ENCODE peak calls at places on chromosomes 3 and 15, in four cellular contexts. Z, T, U and B are unnamed samples.

GRCh38 chr3:99960123-99960878 is 142.6 kb downstream of the CMSS1 start:
- DNase-seq in T (no peak), U (no peak), Z (no peak), B (no peak)

GRCh38 chr3:72907131-72907697 is 19.4 kb downstream of the GXYLT2 start:
- DNase-seq in Z (peak), U (peak), T (peak), B (no peak)

GRCh38 chr15:101093959-101094358 is 157.9 kb downstream of the CHSY1 start:
- DNase-seq in T (no peak), U (no peak), Z (no peak), B (no peak)

GRCh38 chr3:156483426-156483825 is 71.5 kb downstream of the SSR3 start:
- DNase-seq in T (peak), Z (peak), U (peak), B (peak)

GRCh38 chr15:28929200-28929599 is 43.4 kb downstream of the APBA2 start:
- DNase-seq in T (no peak), Z (no peak), U (no peak), B (no peak)

GRCh38 chr15:90151989-90152645 is 49.0 kb upstream of the SEMA4B start:
- DNase-seq in Z (no peak), T (no peak), U (no peak), B (no peak)

GRCh38 chr3:45599984-45600650 is 5.6 kb downstream of the LIMD1 start:
- DNase-seq in U (no peak), Z (no peak), T (no peak), B (no peak)

GRCh38 chr15:91122296-91122695 is 22.2 kb downstream of the SV2B start:
- DNase-seq in Z (no peak), U (no peak), T (no peak), B (no peak)

GRCh38 chr3:138060792-138061191 is 50.8 kb downstream of the CLDN18 start:
- DNase-seq in U (no peak), T (no peak), Z (no peak), B (peak)

GRCh38 chr3:133578548-133579191 is 5.2 kb downstream of the CDV3 start:
- DNase-seq in T (peak), U (peak), Z (peak), B (peak)

GRCh38 chr3:171809513-171810277 is 588 bp downstream of the PLD1 start:
- DNase-seq in T (peak), Z (peak), U (peak), B (peak)

GRCh38 chr3:155673411-155673810 is 71.5 kb downstream of the PLCH1 start:
- DNase-seq in T (no peak), U (no peak), Z (no peak), B (no peak)

GRCh38 chr15:92343869-92344643 is 49.6 kb upstream of the ST8SIA2 start:
- DNase-seq in T (no peak), Z (no peak), U (no peak), B (no peak)

GRCh38 chr15:92361321-92362090 is 32.2 kb upstream of the ST8SIA2 start:
- DNase-seq in T (no peak), Z (no peak), U (no peak), B (no peak)

GRCh38 chr3:23952646-23953045 is 7.6 kb downstream of the NR1D2 start:
- DNase-seq in U (peak), Z (no peak), T (no peak), B (peak)

GRCh38 chr3:112032377-112032776 is 2.2 kb upstream of the TMPRSS7 start:
- DNase-seq in T (no peak), Z (no peak), U (no peak), B (no peak)

GRCh38 chr15:55791576-55792400 is 48.8 kb upstream of the PRTG start:
- DNase-seq in T (peak), U (peak), Z (peak), B (peak)

GRCh38 chr15:95866698-95867440 is 463.6 kb upstream of the NR2F2 start:
- DNase-seq in Z (no peak), U (peak), T (no peak), B (no peak)

GRCh38 chr3:32018723-32019564 is 37.4 kb downstream of the ZNF860 start:
- DNase-seq in T (peak), U (peak), Z (peak), B (peak)

GRCh38 chr15:64251121-64251520 is 88.3 kb upstream of the PPIB start:
- DNase-seq in U (no peak), Z (peak), T (peak), B (no peak)

GRCh38 chr15:99486371-99487336 is 79.1 kb upstream of the MEF2A start:
- DNase-seq in U (peak), T (peak), Z (peak), B (no peak)

GRCh38 chr15:101689901-101690300 is 34.4 kb downstream of the TARS3 start:
- DNase-seq in U (peak), T (peak), Z (peak), B (peak)

GRCh38 chr3:178588593-178588992 is 52.4 kb downstream of the KCNMB2 start:
- DNase-seq in T (no peak), Z (no peak), U (no peak), B (no peak)

GRCh38 chr3:165839296-165840076 is 2.3 kb upstream of the BCHE start:
- DNase-seq in U (no peak), Z (no peak), T (peak), B (peak)

GRCh38 chr15:47374222-47374621 is 343.1 kb upstream of the SEMA6D start:
- DNase-seq in Z (no peak), T (peak), U (peak), B (peak)

GRCh38 chr15:43748376-43748775 is 2.1 kb downstream of the PDIA3 start:
- DNase-seq in U (peak), Z (peak), T (peak), B (no peak)

GRCh38 chr15:88256261-88257230 is at the start of gene NTRK3:
- DNase-seq in U (peak), Z (peak), T (peak), B (no peak)

GRCh38 chr15:64856429-64857145 is 14.9 kb downstream of the PLEKHO2 start:
- DNase-seq in Z (peak), U (peak), T (peak), B (no peak)

GRCh38 chr15:40103864-40104271 is 4.8 kb downstream of the BMF start:
- DNase-seq in T (no peak), Z (no peak), U (no peak), B (no peak)

GRCh38 chr15:68504721-68505090 is 72.7 kb upstream of the ITGA11 start:
- DNase-seq in T (no peak), Z (no peak), U (no peak), B (no peak)

GRCh38 chr15:101129851-101130250 is 122.0 kb downstream of the CHSY1 start:
- DNase-seq in Z (no peak), T (no peak), U (no peak), B (no peak)

GRCh38 chr15:34837246-34838016 is 42.1 kb upstream of the ACTC1 start:
- DNase-seq in Z (peak), U (peak), T (peak), B (no peak)

GRCh38 chr3:141764946-141765345 is 1.7 kb downstream of the GRK7 start:
- DNase-seq in T (peak), U (peak), Z (no peak), B (peak)

GRCh38 chr3:55488398-55489055 is 1.4 kb upstream of the WNT5A start:
- DNase-seq in Z (peak), T (peak), U (peak), B (no peak)

GRCh38 chr3:120820748-120821147 is 78.2 kb downstream of the GTF2E1 start:
- DNase-seq in Z (no peak), T (no peak), U (no peak), B (no peak)

GRCh38 chr3:139764936-139765335 is 87.2 kb upstream of the NMNAT3 start:
- DNase-seq in Z (peak), T (peak), U (peak), B (no peak)

GRCh38 chr15:37107071-37107753 is 6.9 kb upstream of the MEIS2 start:
- DNase-seq in Z (no peak), T (no peak), U (peak), B (no peak)

GRCh38 chr3:11580645-11581044 is 63.1 kb downstream of the VGLL4 start:
- DNase-seq in U (no peak), Z (no peak), T (peak), B (no peak)
- TF ChIP-seq CTCF in U (no peak), Z (no peak), T (no peak), B (no peak)

GRCh38 chr3:12541625-12542024 is 3.7 kb downstream of the MKRN2OS start:
- DNase-seq in Z (no peak), U (no peak), T (no peak), B (no peak)
- TF ChIP-seq CTCF in Z (peak), U (peak), T (no peak), B (no peak)

GRCh38 chr3:51382076-51382745 is 2.9 kb upstream of the MANF start:
- DNase-seq in U (no peak), T (no peak), Z (no peak), B (no peak)
- TF ChIP-seq CTCF in U (no peak), T (no peak), Z (no peak), B (no peak)

DNA sequence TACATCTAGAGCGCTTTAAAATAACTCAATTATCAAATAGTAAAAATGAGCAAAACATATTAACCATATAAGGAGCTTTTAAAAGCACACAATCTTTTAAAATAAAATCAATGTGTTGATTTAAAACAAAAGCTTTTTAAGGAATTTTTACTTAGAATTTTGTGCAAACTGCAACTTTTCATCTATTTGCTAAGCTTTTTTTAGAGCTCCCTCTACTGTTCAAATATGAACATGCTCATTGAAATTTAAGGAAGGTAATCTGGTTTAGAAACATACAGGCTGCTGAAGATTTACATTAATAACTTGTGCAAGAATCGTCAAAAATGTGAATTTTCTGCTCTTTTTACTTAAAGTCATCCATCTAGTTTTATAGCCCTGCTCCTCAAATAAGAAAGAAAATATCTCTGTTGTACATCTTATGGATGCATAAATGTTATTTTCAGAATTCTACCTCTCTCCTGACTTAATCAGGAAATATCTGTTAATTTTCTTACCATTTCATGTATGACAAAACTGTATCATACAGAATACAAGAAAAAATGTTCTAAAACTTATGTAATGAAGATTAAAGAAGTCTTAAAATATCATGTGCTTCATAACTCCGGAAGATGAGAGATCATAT is 469.4 kb upstream of the ROBO2 start:
- DNase-seq in T (peak), Z (peak), U (peak), B (peak)
- TF ChIP-seq CTCF in T (no peak), Z (peak), U (peak), B (peak)

GRCh38 chr3:127678315-127678599 is 5.5 kb downstream of the ABTB1 start:
- DNase-seq in T (no peak), U (no peak), Z (no peak), B (no peak)
- TF ChIP-seq CTCF in T (no peak), U (no peak), Z (no peak), B (no peak)

GRCh38 chr15:57463360-57463759 is 87.1 kb downstream of the CGNL1 start:
- DNase-seq in Z (no peak), T (no peak), U (no peak), B (no peak)

GRCh38 chr15:57462391-57462790 is 86.1 kb downstream of the CGNL1 start:
- DNase-seq in T (peak), U (peak), Z (no peak), B (no peak)

GRCh38 chr15:57461541-57461940 is 85.2 kb downstream of the CGNL1 start:
- DNase-seq in T (no peak), Z (no peak), U (no peak), B (no peak)

GRCh38 chr15:57468486-57468885 is 92.2 kb downstream of the CGNL1 start:
- DNase-seq in Z (no peak), U (no peak), T (no peak), B (no peak)

DNA sequence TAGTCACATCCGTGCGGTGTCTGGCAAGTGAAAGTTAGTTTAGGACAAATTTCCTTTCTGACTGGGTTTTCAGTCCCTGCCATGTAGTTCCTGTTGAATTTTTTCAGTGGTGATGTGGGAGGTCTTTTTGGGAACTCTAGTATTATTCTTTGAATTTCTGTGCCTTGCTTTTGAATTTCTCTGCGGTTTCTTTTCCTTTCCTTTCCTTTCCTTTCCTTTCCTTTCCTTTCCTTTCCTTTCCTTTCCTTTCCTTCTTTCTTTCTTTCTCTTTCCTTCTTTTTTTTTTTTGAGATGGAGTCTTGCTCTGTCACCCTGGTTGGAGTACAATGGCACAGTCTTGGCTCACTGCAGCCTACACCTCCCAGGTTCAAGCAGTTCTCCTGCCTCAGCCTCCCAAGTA is 88.2 kb downstream of the CGNL1 start:
- DNase-seq in T (no peak), U (no peak), Z (no peak), B (no peak)
- TF ChIP-seq CTCF in T (no peak), U (no peak), Z (no peak), B (no peak)

GRCh38 chr15:57364282-57365007 is 11.9 kb upstream of the CGNL1 start:
- DNase-seq in Z (peak), U (peak), T (peak), B (peak)
- TF ChIP-seq CTCF in Z (peak), U (peak), T (peak), B (peak)